ENCODE peak calls at places on chromosomes 12 and 14, in seven cellular contexts. S, E, Z, U, F, X and C are unnamed samples.

GRCh38 chr12:3633396-3633795 is 119.5 kb downstream of the CRACR2A start:
- DNase-seq in S (no peak), E (no peak), Z (no peak), U (no peak), F (no peak), X (no peak), C (no peak)

GRCh38 chr14:64930085-64930843 is 12.3 kb downstream of the GPX2 start:
- DNase-seq in S (no peak), E (no peak), Z (no peak), U (no peak), F (no peak), X (no peak), C (no peak)

GRCh38 chr14:85414142-85414541 is 115.8 kb upstream of the FLRT2 start:
- DNase-seq in S (no peak), E (no peak), Z (no peak), U (no peak), F (no peak), X (no peak), C (peak; percentile 38)

GRCh38 chr12:46154221-46154975 is 114.4 kb downstream of the SLC38A1 start:
- DNase-seq in S (no peak), E (no peak), Z (no peak), U (no peak), F (no peak), X (no peak), C (no peak)

GRCh38 chr12:25151476-25151875 is 43.5 kb downstream of the DNAI7 start:
- DNase-seq in S (peak; percentile 69), E (peak; percentile 39), Z (no peak), U (peak; percentile 32), F (peak; percentile 15), X (no peak), C (no peak)

GRCh38 chr12:55820679-55821078 is 2.8 kb downstream of the ORMDL2 start:
- DNase-seq in S (no peak), E (no peak), Z (no peak), U (no peak), F (no peak), X (peak; percentile 27), C (no peak)

GRCh38 chr12:56634837-56635538 is 4.9 kb upstream of the BAZ2A start:
- DNase-seq in S (peak; percentile 93), E (peak; percentile 91), Z (peak; percentile 71), U (peak; percentile 80), F (peak; percentile 85), X (peak; percentile 78), C (peak; percentile 80)

GRCh38 chr14:68306934-68307758 is 485.7 kb downstream of the ZFP36L1 start:
- DNase-seq in S (no peak), E (peak; percentile 64), Z (no peak), U (peak; percentile 76), F (no peak), X (no peak), C (no peak)

GRCh38 chr14:70086685-70087379 is 101.9 kb downstream of the SLC8A3 start:
- DNase-seq in S (no peak), E (peak; percentile 11), Z (no peak), U (peak; percentile 34), F (peak; percentile 22), X (peak; percentile 6), C (peak; percentile 1)

GRCh38 chr14:105283899-105284298 is 16.9 kb downstream of the BRF1 start:
- DNase-seq in S (no peak), E (no peak), Z (no peak), U (no peak), F (no peak), X (no peak), C (no peak)

GRCh38 chr12:109461846-109462766 is 15.0 kb downstream of the KCTD10 start:
- DNase-seq in S (peak; percentile 96), E (peak; percentile 85), Z (no peak), U (peak; percentile 52), F (peak; percentile 78), X (peak; percentile 34), C (no peak)

GRCh38 chr12:123050913-123051312 is 70.4 kb downstream of the ARL6IP4 start:
- DNase-seq in S (no peak), E (no peak), Z (no peak), U (no peak), F (no peak), X (no peak), C (no peak)

GRCh38 chr14:104930526-104931322 is 6.0 kb downstream of the PLD4 start:
- DNase-seq in S (peak; percentile 60), E (no peak), Z (no peak), U (no peak), F (no peak), X (no peak), C (no peak)

GRCh38 chr14:51444381-51445000 is 204.4 kb downstream of the TMX1 start:
- DNase-seq in S (no peak), E (no peak), Z (no peak), U (no peak), F (no peak), X (no peak), C (no peak)

GRCh38 chr14:104561124-104561531 is 18.4 kb upstream of the C14orf180 start:
- DNase-seq in S (no peak), E (no peak), Z (no peak), U (no peak), F (no peak), X (no peak), C (no peak)

GRCh38 chr14:60722836-60723217 is 1.3 kb downstream of the SIX4 start:
- DNase-seq in S (no peak), E (peak; percentile 7), Z (peak; percentile 23), U (no peak), F (no peak), X (peak; percentile 58), C (no peak)

GRCh38 chr12:1318327-1319031 is 275.9 kb downstream of the FBXL14 start:
- DNase-seq in S (no peak), E (no peak), Z (no peak), U (peak; percentile 33), F (no peak), X (no peak), C (no peak)

GRCh38 chr12:126760109-126760508 is 1506.9 kb upstream of the TMEM132C start:
- DNase-seq in S (no peak), E (no peak), Z (no peak), U (no peak), F (no peak), X (no peak), C (no peak)
- TF ChIP-seq POLR2AphosphoS5 in S (no peak), E (no peak), Z (no peak), U (no peak), F (no peak), X (no peak), C (no peak)

GRCh38 chr12:96258451-96258933 is 64.3 kb downstream of the ELK3 start:
- DNase-seq in S (no peak), E (no peak), Z (no peak), U (no peak), F (no peak), X (no peak), C (no peak)

GRCh38 chr12:96255077-96255476 is 60.9 kb downstream of the ELK3 start:
- DNase-seq in S (peak; percentile 83), E (peak; percentile 38), Z (no peak), U (no peak), F (no peak), X (no peak), C (no peak)

GRCh38 chr12:96260644-96261043 is 66.5 kb downstream of the ELK3 start:
- DNase-seq in S (no peak), E (no peak), Z (no peak), U (no peak), F (no peak), X (no peak), C (no peak)

GRCh38 chr12:96256672-96257361 is 62.6 kb downstream of the ELK3 start:
- DNase-seq in S (no peak), E (no peak), Z (no peak), U (no peak), F (no peak), X (no peak), C (no peak)

DNA sequence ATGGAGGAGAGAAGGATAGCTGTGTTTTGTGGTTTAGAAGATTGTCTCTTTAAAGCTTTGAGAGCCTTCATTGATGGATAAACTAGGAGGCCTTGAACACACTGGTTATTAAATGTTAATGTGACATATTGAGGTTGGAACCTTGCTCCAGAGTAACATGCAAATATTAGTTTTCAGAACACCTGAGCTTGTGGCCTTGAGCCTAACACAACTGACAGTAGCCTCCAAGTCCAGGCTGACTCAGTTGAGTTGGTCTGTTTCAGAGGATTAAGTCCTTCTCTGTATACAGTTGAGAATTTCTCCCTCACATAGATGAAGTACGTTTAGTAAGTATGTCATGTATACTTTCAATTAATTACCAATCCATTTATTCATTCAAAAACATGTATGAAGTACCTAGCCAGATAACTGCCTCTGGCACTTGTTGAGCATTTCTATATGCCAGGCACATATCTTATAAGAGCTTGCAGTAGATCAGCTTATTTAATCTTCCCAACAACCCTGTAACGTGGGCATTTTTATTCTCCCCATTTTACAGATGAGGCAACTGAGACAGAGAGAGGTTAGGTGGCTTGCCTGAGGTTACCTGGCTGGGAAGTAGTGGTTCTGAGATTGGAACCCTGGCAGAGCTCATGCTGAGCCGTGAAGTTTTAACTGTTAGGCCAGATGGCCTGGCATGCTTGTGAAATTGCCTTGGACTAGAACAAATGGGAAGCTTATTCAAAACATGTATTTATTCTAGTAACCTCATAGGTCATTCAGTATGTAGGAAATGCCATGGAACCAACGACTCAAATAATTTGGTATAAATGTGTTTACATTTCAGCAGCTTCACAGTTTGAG is 63.6 kb downstream of the ELK3 start:
- DNase-seq in S (no peak), E (no peak), Z (no peak), U (no peak), F (no peak), X (no peak), C (no peak)
- TF ChIP-seq POLR2AphosphoS5 in S (no peak), E (no peak), Z (no peak), U (no peak), F (no peak), X (no peak), C (no peak)

GRCh38 chr12:101038289-101038871 is 171.7 kb downstream of the SLC5A8 start:
- DNase-seq in S (no peak), E (no peak), Z (no peak), U (no peak), F (no peak), X (no peak), C (no peak)
- TF ChIP-seq POLR2AphosphoS5 in S (no peak), E (no peak), Z (no peak), U (no peak), F (no peak), X (no peak), C (no peak)

DNA sequence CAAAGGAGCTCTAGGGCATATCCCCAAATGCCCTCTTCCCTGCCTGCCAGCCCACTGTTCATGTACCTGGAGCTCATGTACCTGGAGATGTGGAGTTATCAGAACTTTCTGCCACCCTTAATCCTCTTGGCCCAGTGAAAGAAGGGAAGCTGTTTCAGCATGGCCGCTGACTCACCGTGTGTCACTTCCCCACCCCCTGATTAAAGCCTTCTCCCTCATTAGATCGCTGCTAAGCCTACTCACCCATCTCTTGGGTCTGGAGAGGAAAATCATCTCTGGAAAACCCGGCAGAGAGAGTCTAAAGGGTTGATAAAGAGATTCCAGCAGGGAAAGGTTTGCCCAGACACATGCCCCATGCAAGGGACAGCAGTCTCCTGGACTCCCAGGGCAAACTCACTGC is 4.5 kb upstream of the LTBP2 start:
- DNase-seq in S (no peak), E (no peak), Z (no peak), U (no peak), F (no peak), X (no peak), C (peak; percentile 14)
- TF ChIP-seq POLR2AphosphoS5 in S (no peak), E (no peak), Z (no peak), U (no peak), F (peak; percentile 28), X (no peak), C (no peak)

GRCh38 chr12:124928095-124928911 is 13.9 kb upstream of the UBC start:
- DNase-seq in S (peak; percentile 93), E (peak; percentile 89), Z (no peak), U (peak; percentile 81), F (no peak), X (peak; percentile 23), C (no peak)
- TF ChIP-seq POLR2AphosphoS5 in S (peak; percentile 94), E (peak; percentile 65), Z (no peak), U (peak; percentile 89), F (no peak), X (no peak), C (no peak)